ENCODE peak calls at places on chromosomes 12 and 14, in seven cellular contexts. Q is CD4-positive, alpha-beta T cell; B is heart right ventricle; I is right lobe of liver; D is fibroblast of pulmonary artery; O is epithelial cell of esophagus; S is cardiac muscle cell. Y is an unnamed sample.
A peak's percentile ranks its signal among the peaks of the same experiment; 100 is the strongest.

GRCh38 chr12:10634427-10634826 is 21.0 kb upstream of the MAGOHB start:
- DNase-seq in O (no peak), S (no peak), I (no peak), Q (no peak), B (no peak), D (no peak), Y (no peak)

GRCh38 chr12:29146201-29146600 is 2.9 kb upstream of the FAR2 start:
- DNase-seq in S (no peak), D (no peak), O (no peak), B (no peak), Q (no peak), I (no peak), Y (no peak)

GRCh38 chr14:68968051-68968450 is 11.1 kb downstream of the ACTN1 start:
- DNase-seq in S (no peak), B (no peak), Q (peak; percentile 80), O (no peak), I (no peak), D (no peak), Y (no peak)

GRCh38 chr12:31853520-31853919 is 105.7 kb upstream of the RESF1 start:
- DNase-seq in B (no peak), D (peak; percentile 48), O (no peak), S (no peak), Q (no peak), I (no peak), Y (no peak)

GRCh38 chr14:88463318-88463717 is 77.9 kb downstream of the SPATA7 start:
- DNase-seq in B (no peak), I (no peak), D (peak; percentile 29), O (peak; percentile 21), Q (no peak), S (peak; percentile 25), Y (no peak)

GRCh38 chr12:92739099-92739498 is 36.3 kb downstream of the PLEKHG7 start:
- DNase-seq in S (no peak), Q (no peak), D (peak; percentile 29), B (no peak), I (no peak), O (no peak), Y (no peak)

GRCh38 chr14:35883677-35884293 is 57.6 kb downstream of the BRMS1L start:
- DNase-seq in O (peak; percentile 45), Q (no peak), B (no peak), S (peak; percentile 51), D (peak; percentile 44), I (no peak), Y (peak; percentile 30)

GRCh38 chr14:55620277-55620676 is 40.3 kb downstream of the KTN1 start:
- DNase-seq in D (no peak), O (no peak), I (no peak), Q (no peak), B (no peak), S (no peak), Y (no peak)

GRCh38 chr14:69170848-69171247 is 17.9 kb upstream of the DCAF5 start:
- DNase-seq in D (no peak), B (no peak), S (no peak), Q (no peak), O (peak; percentile 34), I (no peak), Y (no peak)

GRCh38 chr12:6267007-6267721 is 43.3 kb upstream of the PLEKHG6 start:
- DNase-seq in B (no peak), Q (no peak), I (no peak), O (peak; percentile 68), S (no peak), D (no peak), Y (no peak)

GRCh38 chr14:55054098-55054497 is 2.7 kb downstream of the MAPK1IP1L start:
- DNase-seq in I (no peak), O (no peak), S (no peak), Q (no peak), D (no peak), B (no peak), Y (no peak)

GRCh38 chr14:99564256-99564902 is 39.6 kb downstream of the CCDC85C start:
- DNase-seq in Q (no peak), I (peak; percentile 82), S (peak; percentile 82), O (no peak), B (peak; percentile 89), D (peak; percentile 91), Y (no peak)

GRCh38 chr12:124160102-124160501 is 134.8 kb upstream of the RFLNA start:
- DNase-seq in O (no peak), Q (no peak), S (no peak), D (no peak), I (no peak), B (no peak), Y (no peak)

GRCh38 chr14:37139710-37140109 is 32.7 kb downstream of the SLC25A21 start:
- DNase-seq in B (no peak), Q (no peak), S (no peak), O (peak; percentile 24), D (no peak), I (no peak), Y (no peak)

GRCh38 chr12:95829395-95829794 is 29.4 kb upstream of the SNRPF start:
- DNase-seq in S (no peak), B (no peak), D (no peak), Q (no peak), I (no peak), O (no peak), Y (no peak)

GRCh38 chr14:65153101-65153500 is 50.8 kb upstream of the MAX start:
- DNase-seq in I (no peak), D (no peak), Q (no peak), B (no peak), O (no peak), S (no peak), Y (no peak)

GRCh38 chr14:60166144-60166543 is 946 bp upstream of the DHRS7 start:
- DNase-seq in I (no peak), Q (no peak), B (no peak), S (no peak), D (no peak), O (no peak), Y (no peak)

GRCh38 chr12:62250671-62251608 is 9.3 kb upstream of the USP15 start:
- DNase-seq in O (peak; percentile 74), I (no peak), S (no peak), Q (no peak), B (no peak), D (peak; percentile 81), Y (peak; percentile 34)

GRCh38 chr12:62536546-62536945 is 69.9 kb downstream of the MON2 start:
- DNase-seq in S (no peak), Q (no peak), I (no peak), B (no peak), D (no peak), O (no peak), Y (no peak)

GRCh38 chr14:63761356-63762117 is 33.7 kb upstream of the SGPP1 start:
- DNase-seq in O (peak; percentile 24), I (no peak), B (no peak), Q (no peak), S (no peak), D (no peak), Y (no peak)

GRCh38 chr14:106610691-106611090 is 1084.3 kb downstream of the TMEM121 start:
- DNase-seq in D (no peak), S (no peak), I (no peak), Q (no peak), B (no peak), O (no peak), Y (no peak)

GRCh38 chr14:59870277-59871165 is at the start of gene RTN1:
- DNase-seq in I (peak; percentile 51), S (peak; percentile 87), Q (no peak), O (peak; percentile 47), D (peak; percentile 31), B (peak; percentile 15), Y (peak; percentile 54)

GRCh38 chr14:100279133-100279532 is 27.1 kb downstream of the SLC25A29 start:
- DNase-seq in Q (no peak), O (no peak), I (no peak), B (no peak), D (no peak), S (no peak), Y (no peak)

GRCh38 chr14:106842687-106843086 is 1316.3 kb downstream of the TMEM121 start:
- DNase-seq in B (no peak), I (no peak), O (no peak), D (no peak), Q (no peak), S (no peak), Y (no peak)

GRCh38 chr12:123064356-123064755 is 83.9 kb downstream of the ARL6IP4 start:
- DNase-seq in S (no peak), B (peak; percentile 84), O (no peak), Q (no peak), D (no peak), I (peak; percentile 82), Y (no peak)

GRCh38 chr14:104680806-104681688 is 8.4 kb upstream of the INF2 start:
- DNase-seq in O (peak; percentile 90), D (peak; percentile 74), B (no peak), S (peak; percentile 55), I (peak; percentile 91), Q (no peak), Y (peak; percentile 80)

GRCh38 chr14:70809238-70810214 is at the start of gene MAP3K9:
- DNase-seq in O (peak; percentile 100), Q (peak; percentile 82), D (peak; percentile 33), S (peak; percentile 99), I (peak; percentile 99), B (peak; percentile 84), Y (peak; percentile 98)

GRCh38 chr12:99549651-99550050 is 97.9 kb upstream of the GARIN6 start:
- DNase-seq in D (no peak), O (no peak), B (no peak), Q (no peak), S (no peak), I (no peak), Y (no peak)

DNA sequence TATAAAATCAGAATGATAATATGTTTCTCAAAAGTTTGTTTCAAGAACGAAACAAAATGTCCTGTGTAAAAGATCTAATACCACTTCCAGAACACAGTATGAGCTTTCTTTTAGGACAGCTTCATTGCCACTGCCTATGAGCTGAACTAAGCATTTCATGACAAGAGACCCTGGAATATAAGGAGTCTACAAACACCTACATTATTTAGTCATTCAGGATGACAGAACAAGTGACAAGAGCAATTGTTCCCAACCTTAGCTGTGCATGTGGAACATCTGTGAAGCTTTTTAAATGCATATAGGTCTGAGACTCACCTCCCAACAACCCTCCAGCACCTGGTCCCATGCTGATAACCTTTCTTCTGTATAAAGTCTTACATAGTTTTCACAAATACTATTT is 103.1 kb upstream of the GARIN6 start:
- DNase-seq in S (no peak), D (no peak), B (no peak), O (no peak), Q (no peak), I (no peak), Y (no peak)
- TF ChIP-seq CTCF in S (no peak), D (no peak), B (no peak), O (no peak), Q (no peak), I (no peak), Y (no peak)

GRCh38 chr12:132585177-132585576 is 25.2 kb downstream of the LRCOL1 start:
- DNase-seq in B (no peak), S (no peak), D (no peak), O (no peak), I (no peak), Q (no peak), Y (no peak)
- TF ChIP-seq CTCF in B (no peak), S (no peak), D (no peak), O (no peak), I (no peak), Q (no peak), Y (no peak)

GRCh38 chr12:101655400-101655799 is 42.0 kb upstream of the CHPT1 start:
- DNase-seq in O (no peak), D (no peak), S (peak; percentile 14), Q (no peak), I (no peak), B (no peak), Y (no peak)
- TF ChIP-seq CTCF in O (no peak), D (no peak), S (no peak), Q (no peak), I (no peak), B (no peak), Y (no peak)

GRCh38 chr12:1919284-1919683 is 832 bp upstream of the CACNA2D4 start:
- DNase-seq in I (no peak), Q (no peak), S (no peak), O (no peak), D (no peak), B (no peak), Y (no peak)
- TF ChIP-seq CTCF in I (no peak), Q (no peak), S (no peak), O (no peak), D (no peak), B (no peak), Y (no peak)